ENCODE peak calls at places on chromosomes 1 and 21, in four cellular contexts. J is HT-29, D is adrenal gland, V is GM04504. E is an unnamed sample.

GRCh38 chr1:177130426-177130825 is 34.1 kb downstream of the ASTN1 start:
- DNase-seq in J (no peak), V (no peak), D (no peak), E (no peak)

GRCh38 chr1:59302871-59303270 is 6.0 kb downstream of the FGGY start:
- DNase-seq in J (no peak), D (no peak), V (no peak), E (no peak)

GRCh38 chr1:78340006-78340405 is 150.8 kb upstream of the PTGFR start:
- DNase-seq in V (peak; percentile 48), D (no peak), J (no peak), E (no peak)

GRCh38 chr1:239963861-239964260 is 127.8 kb upstream of the FMN2 start:
- DNase-seq in V (no peak), D (no peak), J (no peak), E (no peak)

GRCh38 chr1:88685239-88685604 is 1.1 kb downstream of the PKN2 start:
- DNase-seq in V (no peak), D (no peak), J (no peak), E (peak; percentile 15)

GRCh38 chr1:9080704-9081291 is 11.4 kb upstream of the SLC2A5 start:
- DNase-seq in D (no peak), V (no peak), J (no peak), E (no peak)

GRCh38 chr1:228420968-228421826 is 4.5 kb upstream of the TRIM17 start:
- DNase-seq in J (no peak), V (no peak), D (no peak), E (no peak)

GRCh38 chr1:96579639-96580038 is 141.9 kb upstream of the PTBP2 start:
- DNase-seq in J (no peak), V (no peak), D (no peak), E (peak; percentile 2)

GRCh38 chr1:54763814-54764131 is 550 bp downstream of the PARS2 start:
- DNase-seq in J (no peak), D (no peak), V (no peak), E (no peak)

GRCh38 chr1:184032306-184033135 is 5.0 kb downstream of the COLGALT2 start:
- DNase-seq in V (no peak), D (no peak), J (no peak), E (no peak)

GRCh38 chr1:38476111-38476783 is 383.3 kb downstream of the RRAGC start:
- DNase-seq in V (no peak), D (no peak), J (no peak), E (no peak)

GRCh38 chr1:8122477-8123407 is 96.6 kb upstream of the ERRFI1 start:
- DNase-seq in V (no peak), D (no peak), J (peak; percentile 52), E (no peak)

GRCh38 chr21:45073301-45074047 is 906 bp upstream of the ADARB1 start:
- DNase-seq in D (no peak), J (peak; percentile 63), V (no peak), E (no peak)

GRCh38 chr1:167057297-167057688 is 32.9 kb downstream of the GPA33 start:
- DNase-seq in D (no peak), V (no peak), J (peak; percentile 68), E (peak; percentile 69)

GRCh38 chr1:188479146-188479545 is 1650.4 kb downstream of the PLA2G4A start:
- DNase-seq in D (no peak), J (no peak), V (no peak), E (no peak)

GRCh38 chr1:54014009-54014629 is 3.9 kb downstream of the LDLRAD1 start:
- DNase-seq in J (no peak), V (no peak), D (no peak), E (no peak)

GRCh38 chr1:229952670-229953520 is 114.1 kb upstream of the GALNT2 start:
- DNase-seq in V (no peak), J (no peak), D (no peak), E (peak; percentile 35)

GRCh38 chr1:53315456-53316048 is 12.3 kb downstream of the LRP8 start:
- DNase-seq in D (no peak), J (no peak), V (no peak), E (no peak)

GRCh38 chr1:31761883-31762282 is 2.3 kb downstream of the ADGRB2 start:
- DNase-seq in J (no peak), D (no peak), V (no peak), E (no peak)

GRCh38 chr1:219385786-219386427 is 212.2 kb downstream of the LYPLAL1 start:
- DNase-seq in V (peak; percentile 23), D (peak; percentile 41), J (peak; percentile 83), E (peak; percentile 86)

GRCh38 chr1:186183970-186184628 is 191.0 kb downstream of the TPR start:
- DNase-seq in D (no peak), V (no peak), J (no peak), E (no peak)

GRCh38 chr1:103025858-103026409 is 82.4 kb downstream of the COL11A1 start:
- DNase-seq in V (no peak), J (no peak), D (no peak), E (peak; percentile 88)

GRCh38 chr1:188669715-188670114 is 1807.9 kb downstream of the BRINP3 start:
- DNase-seq in V (no peak), D (no peak), J (no peak), E (no peak)

GRCh38 chr21:42575111-42575510 is 61.5 kb downstream of the SLC37A1 start:
- DNase-seq in V (no peak), J (no peak), D (peak; percentile 6), E (no peak)

GRCh38 chr1:96763514-96763913 is 41.9 kb downstream of the PTBP2 start:
- DNase-seq in J (no peak), D (no peak), V (no peak), E (no peak)

GRCh38 chr1:35452086-35452485 is 105.1 kb downstream of the KIAA0319L start:
- DNase-seq in D (peak; percentile 53), J (no peak), V (peak; percentile 78), E (no peak)

GRCh38 chr1:84289169-84289785 is 12.2 kb upstream of the SAMD13 start:
- DNase-seq in D (no peak), V (no peak), J (no peak), E (no peak)

GRCh38 chr1:223748773-223749733 is 36.7 kb downstream of the CAPN2 start:
- DNase-seq in V (no peak), J (peak; percentile 74), D (peak; percentile 71), E (peak; percentile 35)

GRCh38 chr1:27299385-27300252 is 22.3 kb upstream of the TMEM222 start:
- DNase-seq in D (peak; percentile 44), V (peak; percentile 99), J (no peak), E (peak; percentile 37)

GRCh38 chr21:18443686-18444085 is 40.1 kb upstream of the TMPRSS15 start:
- DNase-seq in J (no peak), V (no peak), D (no peak), E (no peak)

GRCh38 chr1:203607169-203607873 is 19.3 kb upstream of the ATP2B4 start:
- DNase-seq in J (no peak), V (peak; percentile 75), D (peak; percentile 82), E (peak; percentile 68)

GRCh38 chr1:181789395-181789794 is 272.1 kb downstream of the ZNF648 start:
- DNase-seq in J (no peak), D (no peak), V (no peak), E (peak; percentile 27)

GRCh38 chr1:29195875-29196274 is 14.2 kb upstream of the SRSF4 start:
- DNase-seq in V (no peak), D (no peak), J (no peak), E (no peak)

GRCh38 chr1:26745191-26745590 is 42.6 kb upstream of the PIGV start:
- DNase-seq in J (no peak), D (no peak), V (no peak), E (no peak)